ENCODE peak calls at places on chromosomes 4 and X, in ten cellular contexts. One of them, this sample, is unnamed.

GRCh38 chr4:142130636-142131035 is 494.3 kb downstream of the IL15 start:
- DNase-seq in GM12865: no peak
- DNase-seq in fibroblast of mammary gland: no peak
- DNase-seq in testis: no peak
- DNase-seq in nephron progenitor cell: no peak
- DNase-seq in Caco-2: no peak
- DNase-seq in choroid plexus epithelial cell: no peak
- DNase-seq in pancreas: no peak
- DNase-seq in cardiac muscle cell: no peak
- DNase-seq in AG09319: no peak
- DNase-seq in this sample: no peak

GRCh38 chr4:8117278-8117682 is 41.3 kb downstream of the ABLIM2 start:
- DNase-seq in choroid plexus epithelial cell: peak
- DNase-seq in GM12865: peak
- DNase-seq in nephron progenitor cell: peak
- DNase-seq in testis: peak
- DNase-seq in pancreas: no peak
- DNase-seq in Caco-2: peak
- DNase-seq in AG09319: no peak
- DNase-seq in cardiac muscle cell: peak
- DNase-seq in fibroblast of mammary gland: peak
- DNase-seq in this sample: no peak

GRCh38 chrX:15529165-15529564 is 28.6 kb downstream of the BMX start:
- DNase-seq in choroid plexus epithelial cell: no peak
- DNase-seq in pancreas: no peak
- DNase-seq in GM12865: no peak
- DNase-seq in AG09319: no peak
- DNase-seq in cardiac muscle cell: no peak
- DNase-seq in fibroblast of mammary gland: no peak
- DNase-seq in testis: no peak
- DNase-seq in nephron progenitor cell: no peak
- DNase-seq in Caco-2: no peak
- DNase-seq in this sample: no peak

GRCh38 chr4:25712611-25713010 is 57.0 kb downstream of the SLC34A2 start:
- DNase-seq in fibroblast of mammary gland: no peak
- DNase-seq in testis: no peak
- DNase-seq in Caco-2: no peak
- DNase-seq in nephron progenitor cell: no peak
- DNase-seq in pancreas: no peak
- DNase-seq in choroid plexus epithelial cell: no peak
- DNase-seq in GM12865: no peak
- DNase-seq in cardiac muscle cell: no peak
- DNase-seq in AG09319: no peak
- DNase-seq in this sample: no peak

GRCh38 chr4:123524958-123525628 is 128.5 kb downstream of the SPRY1 start:
- DNase-seq in GM12865: no peak
- DNase-seq in cardiac muscle cell: no peak
- DNase-seq in AG09319: no peak
- DNase-seq in nephron progenitor cell: no peak
- DNase-seq in testis: no peak
- DNase-seq in Caco-2: no peak
- DNase-seq in fibroblast of mammary gland: no peak
- DNase-seq in pancreas: no peak
- DNase-seq in choroid plexus epithelial cell: peak
- DNase-seq in this sample: no peak

GRCh38 chr4:76067652-76068286 is 6.7 kb upstream of the ART3 start:
- DNase-seq in AG09319: peak
- DNase-seq in fibroblast of mammary gland: peak
- DNase-seq in GM12865: peak
- DNase-seq in Caco-2: peak
- DNase-seq in nephron progenitor cell: peak
- DNase-seq in cardiac muscle cell: peak
- DNase-seq in choroid plexus epithelial cell: peak
- DNase-seq in pancreas: peak
- DNase-seq in testis: peak
- DNase-seq in this sample: no peak

GRCh38 chr4:40264995-40265909 is 68.4 kb downstream of the RHOH start:
- DNase-seq in testis: no peak
- DNase-seq in nephron progenitor cell: no peak
- DNase-seq in cardiac muscle cell: peak
- DNase-seq in Caco-2: peak
- DNase-seq in choroid plexus epithelial cell: peak
- DNase-seq in pancreas: no peak
- DNase-seq in fibroblast of mammary gland: no peak
- DNase-seq in AG09319: no peak
- DNase-seq in GM12865: no peak
- DNase-seq in this sample: peak

GRCh38 chrX:46340696-46341095 is 204.5 kb downstream of the ZNF674 start:
- DNase-seq in testis: no peak
- DNase-seq in AG09319: no peak
- DNase-seq in choroid plexus epithelial cell: peak
- DNase-seq in nephron progenitor cell: no peak
- DNase-seq in pancreas: no peak
- DNase-seq in fibroblast of mammary gland: peak
- DNase-seq in GM12865: peak
- DNase-seq in cardiac muscle cell: no peak
- DNase-seq in Caco-2: no peak
- DNase-seq in this sample: no peak

GRCh38 chr4:120869511-120870278 is 52.8 kb downstream of the PRDM5 start:
- DNase-seq in testis: no peak
- DNase-seq in fibroblast of mammary gland: peak
- DNase-seq in nephron progenitor cell: no peak
- DNase-seq in cardiac muscle cell: no peak
- DNase-seq in AG09319: no peak
- DNase-seq in GM12865: no peak
- DNase-seq in choroid plexus epithelial cell: peak
- DNase-seq in pancreas: no peak
- DNase-seq in Caco-2: no peak
- DNase-seq in this sample: no peak

GRCh38 chr4:69800599-69800998 is 40.2 kb upstream of the SULT1B1 start:
- DNase-seq in cardiac muscle cell: no peak
- DNase-seq in pancreas: no peak
- DNase-seq in nephron progenitor cell: no peak
- DNase-seq in choroid plexus epithelial cell: peak
- DNase-seq in fibroblast of mammary gland: peak
- DNase-seq in GM12865: no peak
- DNase-seq in Caco-2: no peak
- DNase-seq in AG09319: no peak
- DNase-seq in testis: no peak
- DNase-seq in this sample: no peak

GRCh38 chr4:77147400-77147782 is 9.6 kb upstream of the CCNG2 start:
- DNase-seq in Caco-2: no peak
- DNase-seq in pancreas: no peak
- DNase-seq in GM12865: no peak
- DNase-seq in testis: no peak
- DNase-seq in choroid plexus epithelial cell: no peak
- DNase-seq in fibroblast of mammary gland: no peak
- DNase-seq in nephron progenitor cell: no peak
- DNase-seq in cardiac muscle cell: no peak
- DNase-seq in AG09319: no peak
- DNase-seq in this sample: no peak

GRCh38 chr4:11423465-11423864 is 5.2 kb downstream of the HS3ST1 start:
- DNase-seq in GM12865: no peak
- DNase-seq in nephron progenitor cell: no peak
- DNase-seq in AG09319: no peak
- DNase-seq in Caco-2: no peak
- DNase-seq in fibroblast of mammary gland: no peak
- DNase-seq in cardiac muscle cell: no peak
- DNase-seq in pancreas: no peak
- DNase-seq in choroid plexus epithelial cell: no peak
- DNase-seq in testis: peak
- DNase-seq in this sample: no peak

GRCh38 chr4:27154706-27155105 is 294.1 kb downstream of the STIM2 start:
- DNase-seq in choroid plexus epithelial cell: peak
- DNase-seq in GM12865: no peak
- DNase-seq in nephron progenitor cell: no peak
- DNase-seq in fibroblast of mammary gland: peak
- DNase-seq in pancreas: no peak
- DNase-seq in cardiac muscle cell: no peak
- DNase-seq in Caco-2: no peak
- DNase-seq in AG09319: no peak
- DNase-seq in testis: no peak
- DNase-seq in this sample: no peak

GRCh38 chr4:70660106-70660505 is 6.2 kb downstream of the JCHAIN start:
- DNase-seq in Caco-2: no peak
- DNase-seq in cardiac muscle cell: no peak
- DNase-seq in nephron progenitor cell: no peak
- DNase-seq in pancreas: no peak
- DNase-seq in fibroblast of mammary gland: no peak
- DNase-seq in AG09319: no peak
- DNase-seq in testis: no peak
- DNase-seq in GM12865: no peak
- DNase-seq in choroid plexus epithelial cell: no peak
- DNase-seq in this sample: no peak

GRCh38 chrX:96841325-96841724 is 42.4 kb upstream of the RPA4 start:
- DNase-seq in AG09319: no peak
- DNase-seq in choroid plexus epithelial cell: no peak
- DNase-seq in GM12865: no peak
- DNase-seq in Caco-2: no peak
- DNase-seq in nephron progenitor cell: no peak
- DNase-seq in pancreas: no peak
- DNase-seq in fibroblast of mammary gland: no peak
- DNase-seq in cardiac muscle cell: no peak
- DNase-seq in testis: no peak
- DNase-seq in this sample: no peak

GRCh38 chr4:142549248-142549647 is 296.9 kb downstream of the INPP4B start:
- DNase-seq in GM12865: no peak
- DNase-seq in Caco-2: no peak
- DNase-seq in cardiac muscle cell: no peak
- DNase-seq in choroid plexus epithelial cell: no peak
- DNase-seq in nephron progenitor cell: no peak
- DNase-seq in AG09319: no peak
- DNase-seq in fibroblast of mammary gland: no peak
- DNase-seq in testis: no peak
- DNase-seq in pancreas: no peak
- DNase-seq in this sample: no peak

DNA sequence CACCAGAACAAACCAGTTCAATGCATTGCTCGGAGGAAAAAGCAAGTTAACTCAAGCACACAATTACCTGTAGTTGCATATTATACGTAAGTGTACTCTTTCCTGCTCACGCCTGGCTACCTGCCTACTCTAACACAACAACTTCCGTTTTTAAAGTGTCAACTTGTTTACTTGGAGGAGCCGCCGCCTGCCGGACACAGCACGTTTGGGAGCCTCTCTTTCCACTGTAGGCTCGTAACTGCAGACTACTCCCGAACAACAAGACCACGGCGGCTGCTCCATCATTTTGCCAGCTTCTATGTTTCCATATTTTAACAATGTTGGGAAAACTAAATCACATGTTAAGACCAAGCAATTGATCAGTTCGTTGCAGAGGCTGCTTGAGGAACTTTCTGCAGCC is 882 bp downstream of the MTNR1A start:
- DNase-seq in choroid plexus epithelial cell: peak
- DNase-seq in pancreas: peak
- DNase-seq in AG09319: no peak
- DNase-seq in fibroblast of mammary gland: peak
- DNase-seq in testis: peak
- DNase-seq in Caco-2: no peak
- DNase-seq in GM12865: no peak
- DNase-seq in nephron progenitor cell: peak
- DNase-seq in cardiac muscle cell: peak
- DNase-seq in this sample: no peak
- TF ChIP-seq CTCF in choroid plexus epithelial cell: peak
- TF ChIP-seq CTCF in pancreas: no peak
- TF ChIP-seq CTCF in AG09319: peak
- TF ChIP-seq CTCF in fibroblast of mammary gland: no peak
- TF ChIP-seq CTCF in testis: no peak
- TF ChIP-seq CTCF in Caco-2: no peak
- TF ChIP-seq CTCF in GM12865: no peak
- TF ChIP-seq CTCF in nephron progenitor cell: peak
- TF ChIP-seq CTCF in cardiac muscle cell: peak
- TF ChIP-seq CTCF in this sample: no peak

DNA sequence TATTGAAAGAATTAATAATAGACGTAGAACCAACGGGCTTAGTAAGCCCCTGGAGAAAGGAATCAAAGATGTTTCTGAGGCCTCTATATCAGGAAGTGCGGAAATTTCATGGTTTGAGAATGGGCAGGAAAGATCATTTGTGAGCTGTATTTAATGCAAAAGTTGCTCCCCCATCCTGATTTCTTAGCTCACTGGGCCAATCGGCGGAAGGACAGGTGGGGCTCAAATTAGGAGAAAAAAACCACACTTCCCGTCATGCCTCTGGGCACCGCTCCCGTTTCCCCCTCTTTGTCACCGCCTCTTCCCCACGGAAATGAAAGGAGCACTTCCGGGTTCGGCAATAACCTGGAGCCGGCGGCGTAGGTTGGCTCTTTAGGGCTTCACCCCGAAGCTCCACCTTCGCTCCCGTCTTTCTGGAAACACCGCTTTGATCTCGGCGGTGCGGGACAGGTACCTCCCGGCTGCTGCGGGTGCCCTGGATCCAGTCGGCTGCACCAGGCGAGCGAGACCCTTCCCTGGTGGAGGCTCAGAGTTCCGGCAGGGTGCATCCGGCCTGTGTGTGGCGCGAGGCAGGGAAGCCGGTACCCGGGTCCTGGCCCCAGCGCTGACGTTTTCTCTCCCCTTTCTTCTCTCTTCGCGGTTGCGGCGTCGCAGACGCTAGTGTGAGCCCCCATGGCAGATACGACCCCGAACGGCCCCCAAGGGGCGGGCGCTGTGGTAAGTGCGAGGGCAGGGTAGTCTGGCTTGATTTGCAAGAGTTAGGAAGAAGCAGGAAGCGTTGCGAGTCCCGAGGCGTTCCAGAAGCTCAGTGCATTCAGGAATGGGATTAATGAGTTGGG is at the start of gene TMEM33:
- DNase-seq in pancreas: peak
- DNase-seq in nephron progenitor cell: peak
- DNase-seq in AG09319: peak
- DNase-seq in testis: peak
- DNase-seq in choroid plexus epithelial cell: peak
- DNase-seq in GM12865: peak
- DNase-seq in fibroblast of mammary gland: peak
- DNase-seq in Caco-2: peak
- DNase-seq in cardiac muscle cell: peak
- DNase-seq in this sample: peak
- TF ChIP-seq CTCF in pancreas: no peak
- TF ChIP-seq CTCF in nephron progenitor cell: no peak
- TF ChIP-seq CTCF in AG09319: peak
- TF ChIP-seq CTCF in testis: no peak
- TF ChIP-seq CTCF in choroid plexus epithelial cell: peak
- TF ChIP-seq CTCF in GM12865: peak
- TF ChIP-seq CTCF in fibroblast of mammary gland: no peak
- TF ChIP-seq CTCF in Caco-2: no peak
- TF ChIP-seq CTCF in cardiac muscle cell: peak
- TF ChIP-seq CTCF in this sample: no peak

GRCh38 chr4:10019521-10020051 is 1.7 kb downstream of the SLC2A9 start:
- DNase-seq in pancreas: no peak
- DNase-seq in cardiac muscle cell: no peak
- DNase-seq in AG09319: no peak
- DNase-seq in GM12865: no peak
- DNase-seq in testis: no peak
- DNase-seq in fibroblast of mammary gland: no peak
- DNase-seq in nephron progenitor cell: no peak
- DNase-seq in Caco-2: no peak
- DNase-seq in choroid plexus epithelial cell: no peak
- DNase-seq in this sample: no peak
- TF ChIP-seq CTCF in pancreas: no peak
- TF ChIP-seq CTCF in cardiac muscle cell: no peak
- TF ChIP-seq CTCF in AG09319: no peak
- TF ChIP-seq CTCF in GM12865: no peak
- TF ChIP-seq CTCF in testis: no peak
- TF ChIP-seq CTCF in fibroblast of mammary gland: no peak
- TF ChIP-seq CTCF in nephron progenitor cell: no peak
- TF ChIP-seq CTCF in Caco-2: no peak
- TF ChIP-seq CTCF in choroid plexus epithelial cell: no peak
- TF ChIP-seq CTCF in this sample: no peak

GRCh38 chrX:112367065-112367464 is 284.5 kb upstream of the TRPC5 start:
- DNase-seq in AG09319: no peak
- DNase-seq in pancreas: no peak
- DNase-seq in fibroblast of mammary gland: no peak
- DNase-seq in cardiac muscle cell: no peak
- DNase-seq in nephron progenitor cell: no peak
- DNase-seq in GM12865: no peak
- DNase-seq in Caco-2: no peak
- DNase-seq in testis: no peak
- DNase-seq in choroid plexus epithelial cell: no peak
- DNase-seq in this sample: no peak
- TF ChIP-seq CTCF in AG09319: no peak
- TF ChIP-seq CTCF in pancreas: no peak
- TF ChIP-seq CTCF in fibroblast of mammary gland: no peak
- TF ChIP-seq CTCF in cardiac muscle cell: no peak
- TF ChIP-seq CTCF in nephron progenitor cell: no peak
- TF ChIP-seq CTCF in GM12865: no peak
- TF ChIP-seq CTCF in Caco-2: no peak
- TF ChIP-seq CTCF in testis: no peak
- TF ChIP-seq CTCF in choroid plexus epithelial cell: no peak
- TF ChIP-seq CTCF in this sample: no peak

This sample was measured in natural killer cell.